ENCODE peak calls at places on chromosomes 1 and 21, in six cellular contexts. T is NCI-H446; D is stimulated activated CD4-positive, alpha-beta T cell treated with anti-CD3 and anti-CD28 coated beads, TNF-alpha, amount 100 ng/mL, for 4 hours; A is Right ventricle myocardium superior; V is NCI-H1417; P is effector memory CD4-positive, alpha-beta T cell. Z is an unnamed sample.

GRCh38 chr1:24481098-24481497 is 21.5 kb upstream of the RCAN3 start:
- DNase-seq in T (no peak), D (no peak), A (no peak), V (no peak), P (peak), Z (no peak)

GRCh38 chr1:30856260-30856790 is 52.2 kb downstream of the SDC3 start:
- DNase-seq in T (peak), D (no peak), A (no peak), V (peak), P (no peak), Z (peak)

GRCh38 chr1:244651956-244652698 is 799 bp upstream of the DESI2 start:
- DNase-seq in T (no peak), D (no peak), A (no peak), V (no peak), P (no peak), Z (peak)

GRCh38 chr1:116825400-116825734 is 71.1 kb downstream of the CD2 start:
- DNase-seq in T (peak), D (no peak), A (peak), V (no peak), P (no peak), Z (peak)

GRCh38 chr1:110570307-110570706 is 35.9 kb downstream of the KCNA2 start:
- DNase-seq in T (no peak), D (no peak), A (no peak), V (no peak), P (no peak), Z (peak)

GRCh38 chr1:152022521-152022920 is 14.3 kb downstream of the S100A11 start:
- DNase-seq in T (no peak), D (no peak), A (no peak), V (no peak), P (no peak), Z (no peak)

GRCh38 chr21:39663066-39663465 is 50.3 kb downstream of the B3GALT5 start:
- DNase-seq in T (no peak), D (no peak), A (no peak), V (no peak), P (no peak), Z (no peak)

GRCh38 chr1:116150368-116150767 is 39.2 kb downstream of the MAB21L3 start:
- DNase-seq in T (no peak), D (no peak), A (no peak), V (no peak), P (no peak), Z (no peak)

GRCh38 chr1:16082283-16083038 is 9.0 kb upstream of the FAM131C start:
- DNase-seq in T (peak), D (peak), A (peak), V (peak), P (no peak), Z (peak)

GRCh38 chr1:24910751-24911650 is 19.1 kb downstream of the RUNX3 start:
- DNase-seq in T (no peak), D (no peak), A (no peak), V (no peak), P (peak), Z (no peak)

GRCh38 chr1:231059566-231060193 is 19.6 kb upstream of the FAM89A start:
- DNase-seq in T (no peak), D (no peak), A (no peak), V (no peak), P (no peak), Z (no peak)

GRCh38 chr1:231423648-231424047 is 1.6 kb upstream of the EGLN1 start:
- DNase-seq in T (no peak), D (no peak), A (no peak), V (peak), P (no peak), Z (peak)

GRCh38 chr1:167797005-167797404 is 75.2 kb downstream of the MPZL1 start:
- DNase-seq in T (peak), D (no peak), A (peak), V (no peak), P (no peak), Z (no peak)

GRCh38 chr1:54950361-54951163 is 29.9 kb upstream of the TMEM61 start:
- DNase-seq in T (peak), D (no peak), A (peak), V (peak), P (peak), Z (peak)

GRCh38 chr1:244391761-244392160 is 59.9 kb downstream of the ADSS2 start:
- DNase-seq in T (no peak), D (no peak), A (no peak), V (no peak), P (no peak), Z (peak)

GRCh38 chr1:231534703-231535159 is 6.3 kb downstream of the TSNAX start:
- DNase-seq in T (no peak), D (no peak), A (no peak), V (no peak), P (no peak), Z (no peak)

GRCh38 chr21:42495027-42495426 is 997 bp downstream of the RSPH1 start:
- DNase-seq in T (no peak), D (no peak), A (no peak), V (no peak), P (no peak), Z (no peak)

GRCh38 chr1:75522389-75522788 is 88.5 kb downstream of the SLC44A5 start:
- DNase-seq in T (no peak), D (no peak), A (no peak), V (no peak), P (no peak), Z (no peak)

GRCh38 chr1:10761503-10762152 is 34.8 kb downstream of the CASZ1 start:
- DNase-seq in T (no peak), D (no peak), A (no peak), V (no peak), P (no peak), Z (no peak)

GRCh38 chr21:24147674-24148073 is 1459.6 kb downstream of the MRPL39 start:
- DNase-seq in T (no peak), D (no peak), A (no peak), V (no peak), P (no peak), Z (no peak)

GRCh38 chr1:1777510-1777909 is 760 bp downstream of the NADK start:
- DNase-seq in T (peak), D (no peak), A (no peak), V (peak), P (no peak), Z (no peak)

GRCh38 chr1:193762276-193762675 is 575.9 kb upstream of the B3GALT2 start:
- DNase-seq in T (no peak), D (no peak), A (no peak), V (no peak), P (no peak), Z (no peak)

GRCh38 chr1:3636080-3636479 is 11.3 kb downstream of the TPRG1L start:
- DNase-seq in T (no peak), D (no peak), A (no peak), V (no peak), P (no peak), Z (no peak)

GRCh38 chr21:25421327-25422028 is 185.8 kb downstream of the MRPL39 start:
- DNase-seq in T (peak), D (no peak), A (no peak), V (peak), P (peak), Z (peak)

GRCh38 chr1:36612121-36612520 is 129.4 kb upstream of the CSF3R start:
- DNase-seq in T (no peak), D (no peak), A (no peak), V (no peak), P (no peak), Z (no peak)

GRCh38 chr1:183222909-183223308 is 36.8 kb downstream of the LAMC2 start:
- DNase-seq in T (no peak), D (no peak), A (no peak), V (no peak), P (no peak), Z (no peak)

GRCh38 chr1:19409477-19410086 is 75.8 kb downstream of the CAPZB start:
- DNase-seq in T (no peak), D (no peak), A (no peak), V (no peak), P (no peak), Z (no peak)

GRCh38 chr1:209583408-209583807 is at the start of gene CAMK1G:
- DNase-seq in T (peak), D (no peak), A (no peak), V (peak), P (no peak), Z (peak)

Z was measured in NCI-H69.